ENCODE peak calls at places on chromosomes 4 and X, in nine cellular contexts. I is progenitor cell of endocrine pancreas; O is brain microvascular endothelial cell; U is dorsolateral prefrontal cortex; H is fibroblast of the aortic adventitia; Z is CD8-positive, alpha-beta T cell; X is suprapubic skin; G is upper lobe of right lung; S is IMR-90. F is an unnamed sample.

GRCh38 chrX:101262590-101262989 is 28.5 kb downstream of the TAF7L start:
- DNase-seq in Z (no peak), H (no peak), S (no peak), O (no peak), U (no peak), G (no peak), I (no peak), X (no peak), F (no peak)

GRCh38 chrX:2629316-2630168 is 61.6 kb upstream of the CD99 start:
- DNase-seq in X (no peak), S (no peak), G (no peak), H (no peak), O (no peak), U (no peak), I (no peak), Z (no peak), F (no peak)

GRCh38 chr4:101031971-101032370 is 315.4 kb downstream of the PPP3CA start:
- DNase-seq in X (no peak), Z (no peak), S (no peak), H (no peak), I (no peak), U (no peak), G (no peak), O (no peak), F (no peak)

GRCh38 chr4:8439914-8440490 is 521 bp downstream of the ACOX3 start:
- DNase-seq in Z (no peak), H (no peak), U (no peak), S (no peak), G (no peak), X (no peak), O (no peak), I (no peak), F (no peak)

GRCh38 chrX:24395775-24396174 is 35.3 kb downstream of the SUPT20HL1 start:
- DNase-seq in H (peak), G (no peak), Z (peak), I (peak), S (peak), O (peak), U (no peak), X (no peak), F (no peak)

GRCh38 chrX:9847071-9847470 is 60.8 kb downstream of the SHROOM2 start:
- DNase-seq in O (peak), X (no peak), Z (no peak), H (no peak), G (no peak), I (no peak), S (peak), U (no peak), F (no peak)

GRCh38 chrX:23900220-23900797 is 7.4 kb downstream of the APOO start:
- DNase-seq in G (no peak), U (no peak), O (no peak), S (no peak), Z (no peak), I (no peak), H (no peak), X (no peak), F (no peak)

GRCh38 chr4:162075691-162076090 is 88.1 kb downstream of the FSTL5 start:
- DNase-seq in G (no peak), U (no peak), X (no peak), I (no peak), O (no peak), H (no peak), Z (no peak), S (no peak), F (no peak)

GRCh38 chrX:66731398-66731797 is 92.5 kb upstream of the EDA2R start:
- DNase-seq in U (no peak), O (peak), X (no peak), S (peak), Z (no peak), G (no peak), H (peak), I (no peak), F (no peak)

GRCh38 chrX:151816914-151817313 is 82.4 kb downstream of the CNGA2 start:
- DNase-seq in Z (no peak), S (no peak), I (no peak), H (peak), O (no peak), U (no peak), X (no peak), G (no peak), F (no peak)

GRCh38 chrX:115563633-115564182 is 2.7 kb downstream of the PLS3 start:
- DNase-seq in I (no peak), G (no peak), Z (no peak), O (no peak), U (no peak), X (no peak), S (no peak), H (peak), F (no peak)
- TF ChIP-seq CTCF in I (no peak), G (no peak), Z (no peak), O (no peak), U (no peak), X (no peak), S (no peak), H (peak), F (peak)

GRCh38 chrX:77162777-77163176 is 284.4 kb upstream of the FGF16 start:
- DNase-seq in X (no peak), U (no peak), H (no peak), Z (no peak), S (no peak), I (no peak), G (no peak), O (no peak), F (no peak)

GRCh38 chrX:77160301-77160700 is 286.9 kb upstream of the FGF16 start:
- DNase-seq in I (no peak), G (peak), X (no peak), H (no peak), U (no peak), S (no peak), O (no peak), Z (peak), F (no peak)
- TF ChIP-seq CTCF in I (peak), G (peak), X (no peak), H (peak), U (no peak), S (peak), O (peak), Z (no peak), F (peak)

DNA sequence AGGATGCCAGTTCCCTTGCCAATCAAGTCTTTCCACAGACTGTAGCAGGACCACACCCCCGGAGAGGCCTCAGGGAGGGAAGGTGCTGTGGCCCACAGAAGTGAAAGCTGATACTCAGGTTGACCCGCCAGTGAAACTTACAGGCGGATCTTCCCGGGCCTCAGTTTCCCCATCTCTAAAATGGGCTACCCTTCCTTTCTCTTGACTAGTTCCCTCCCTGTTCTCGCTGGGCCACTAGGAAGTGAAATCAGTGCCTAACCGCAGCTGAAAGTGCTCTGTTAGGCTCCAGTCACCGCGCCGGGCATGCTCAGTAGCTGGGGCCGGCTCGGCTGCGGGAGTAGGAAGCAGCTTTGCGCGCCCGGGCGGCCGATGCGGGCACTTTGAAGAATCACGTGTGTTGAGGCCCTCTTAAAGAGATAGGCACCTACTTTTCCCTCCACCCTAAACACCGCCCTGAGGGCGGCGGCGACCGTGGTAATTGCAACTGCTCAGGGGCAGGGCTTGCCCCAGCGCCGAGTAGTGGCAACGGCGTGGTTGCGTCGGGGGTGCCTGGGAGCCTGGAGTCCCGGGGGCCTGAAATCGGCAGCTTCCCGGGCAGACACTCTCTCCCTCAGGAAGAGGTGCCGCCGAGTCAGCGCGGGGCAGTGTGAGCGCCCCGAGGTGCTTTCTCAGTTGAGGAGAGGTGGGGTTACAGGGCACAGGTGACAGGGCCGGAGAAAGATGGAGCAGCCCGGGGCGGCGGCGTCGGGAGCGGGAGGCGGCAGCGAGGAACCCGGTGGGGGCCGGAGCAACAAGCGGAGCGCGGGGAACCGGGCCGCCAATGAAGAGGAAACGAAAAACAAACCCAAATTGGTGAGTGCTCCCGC is at the start of gene DIAPH2:
- DNase-seq in G (peak), S (peak), U (peak), I (peak), X (peak), Z (peak), O (peak), H (peak), F (no peak)
- TF ChIP-seq CTCF in G (peak), S (no peak), U (no peak), I (peak), X (no peak), Z (no peak), O (peak), H (peak), F (peak)

DNA sequence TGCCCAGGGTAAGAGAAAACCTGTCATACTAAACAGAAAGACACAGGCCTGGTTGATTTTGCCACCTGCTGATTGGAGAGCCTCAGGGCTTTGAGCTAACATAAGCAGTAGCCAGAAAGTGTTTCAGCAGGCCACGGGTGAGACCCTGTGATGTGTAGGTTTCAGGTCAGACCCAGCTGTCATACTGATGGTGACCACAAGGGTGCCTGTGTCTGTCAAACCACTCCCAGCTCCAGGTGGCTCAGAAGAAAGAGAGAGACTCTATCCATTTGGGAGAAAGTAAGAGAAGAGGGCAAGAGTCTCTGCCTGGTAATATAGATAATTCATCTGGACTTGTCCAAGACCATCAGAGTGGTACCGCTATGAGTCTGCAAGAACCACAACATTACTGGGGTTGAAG is 72.8 kb upstream of the NLRP2B start:
- DNase-seq in I (no peak), H (no peak), S (no peak), Z (no peak), O (no peak), X (no peak), G (no peak), U (no peak), F (no peak)
- TF ChIP-seq CTCF in I (no peak), H (peak), S (no peak), Z (no peak), O (no peak), X (no peak), G (no peak), U (no peak), F (no peak)

F was measured in chondrocyte.